ENCODE peak calls at places on chromosomes 2 and 18, in eight cellular contexts. One of them, this sample, is unnamed.

GRCh38 chr2:177243476-177243875 is 21.1 kb downstream of the NFE2L2 start:
- DNase-seq in activated CD4-positive, alpha-beta T cell treated with anti-CD3 and anti-CD28 coated beads for 24 hours: no peak
- DNase-seq in prostate gland: no peak
- DNase-seq in foreskin fibroblast: no peak
- DNase-seq in CD4-positive, CD25-positive, alpha-beta regulatory T cell: no peak
- DNase-seq in PC-9: no peak
- DNase-seq in colonic mucosa: no peak
- DNase-seq in fibroblast of the conjunctiva: no peak
- DNase-seq in this sample: no peak

GRCh38 chr2:96164459-96165184 is 19.4 kb upstream of the DUSP2 start:
- DNase-seq in colonic mucosa: no peak
- DNase-seq in fibroblast of the conjunctiva: no peak
- DNase-seq in activated CD4-positive, alpha-beta T cell treated with anti-CD3 and anti-CD28 coated beads for 24 hours: peak
- DNase-seq in foreskin fibroblast: no peak
- DNase-seq in PC-9: no peak
- DNase-seq in prostate gland: no peak
- DNase-seq in CD4-positive, CD25-positive, alpha-beta regulatory T cell: peak
- DNase-seq in this sample: no peak

GRCh38 chr2:43133708-43134570 is 92.5 kb downstream of the ZFP36L2 start:
- DNase-seq in CD4-positive, CD25-positive, alpha-beta regulatory T cell: peak
- DNase-seq in PC-9: peak
- DNase-seq in colonic mucosa: peak
- DNase-seq in fibroblast of the conjunctiva: no peak
- DNase-seq in activated CD4-positive, alpha-beta T cell treated with anti-CD3 and anti-CD28 coated beads for 24 hours: peak
- DNase-seq in prostate gland: no peak
- DNase-seq in foreskin fibroblast: no peak
- DNase-seq in this sample: peak

GRCh38 chr2:42049411-42050349 is 1.9 kb downstream of the PKDCC start:
- DNase-seq in foreskin fibroblast: no peak
- DNase-seq in colonic mucosa: peak
- DNase-seq in activated CD4-positive, alpha-beta T cell treated with anti-CD3 and anti-CD28 coated beads for 24 hours: no peak
- DNase-seq in prostate gland: no peak
- DNase-seq in CD4-positive, CD25-positive, alpha-beta regulatory T cell: no peak
- DNase-seq in PC-9: no peak
- DNase-seq in fibroblast of the conjunctiva: no peak
- DNase-seq in this sample: no peak

GRCh38 chr2:48092846-48093498 is 186.7 kb upstream of the FBXO11 start:
- DNase-seq in colonic mucosa: no peak
- DNase-seq in CD4-positive, CD25-positive, alpha-beta regulatory T cell: no peak
- DNase-seq in foreskin fibroblast: peak
- DNase-seq in prostate gland: no peak
- DNase-seq in PC-9: no peak
- DNase-seq in activated CD4-positive, alpha-beta T cell treated with anti-CD3 and anti-CD28 coated beads for 24 hours: no peak
- DNase-seq in fibroblast of the conjunctiva: no peak
- DNase-seq in this sample: no peak

GRCh38 chr2:29662841-29663240 is 258.5 kb downstream of the ALK start:
- DNase-seq in prostate gland: no peak
- DNase-seq in foreskin fibroblast: no peak
- DNase-seq in CD4-positive, CD25-positive, alpha-beta regulatory T cell: no peak
- DNase-seq in fibroblast of the conjunctiva: no peak
- DNase-seq in colonic mucosa: no peak
- DNase-seq in activated CD4-positive, alpha-beta T cell treated with anti-CD3 and anti-CD28 coated beads for 24 hours: no peak
- DNase-seq in PC-9: no peak
- DNase-seq in this sample: no peak

GRCh38 chr2:49255325-49256023 is 101.2 kb upstream of the FSHR start:
- DNase-seq in PC-9: no peak
- DNase-seq in fibroblast of the conjunctiva: no peak
- DNase-seq in colonic mucosa: no peak
- DNase-seq in foreskin fibroblast: no peak
- DNase-seq in CD4-positive, CD25-positive, alpha-beta regulatory T cell: no peak
- DNase-seq in prostate gland: peak
- DNase-seq in activated CD4-positive, alpha-beta T cell treated with anti-CD3 and anti-CD28 coated beads for 24 hours: no peak
- DNase-seq in this sample: no peak

GRCh38 chr2:24272161-24272802 is 88.1 kb downstream of the ITSN2 start:
- DNase-seq in prostate gland: no peak
- DNase-seq in colonic mucosa: no peak
- DNase-seq in foreskin fibroblast: no peak
- DNase-seq in CD4-positive, CD25-positive, alpha-beta regulatory T cell: no peak
- DNase-seq in activated CD4-positive, alpha-beta T cell treated with anti-CD3 and anti-CD28 coated beads for 24 hours: no peak
- DNase-seq in PC-9: no peak
- DNase-seq in fibroblast of the conjunctiva: no peak
- DNase-seq in this sample: no peak

GRCh38 chr2:40352321-40353099 is 99.4 kb downstream of the SLC8A1 start:
- DNase-seq in PC-9: peak
- DNase-seq in foreskin fibroblast: no peak
- DNase-seq in CD4-positive, CD25-positive, alpha-beta regulatory T cell: no peak
- DNase-seq in activated CD4-positive, alpha-beta T cell treated with anti-CD3 and anti-CD28 coated beads for 24 hours: no peak
- DNase-seq in colonic mucosa: no peak
- DNase-seq in prostate gland: no peak
- DNase-seq in fibroblast of the conjunctiva: peak
- DNase-seq in this sample: no peak

GRCh38 chr2:72386288-72386687 is 238.6 kb upstream of the CYP26B1 start:
- DNase-seq in colonic mucosa: no peak
- DNase-seq in activated CD4-positive, alpha-beta T cell treated with anti-CD3 and anti-CD28 coated beads for 24 hours: no peak
- DNase-seq in CD4-positive, CD25-positive, alpha-beta regulatory T cell: no peak
- DNase-seq in PC-9: no peak
- DNase-seq in fibroblast of the conjunctiva: no peak
- DNase-seq in prostate gland: no peak
- DNase-seq in foreskin fibroblast: no peak
- DNase-seq in this sample: no peak

GRCh38 chr2:99337931-99338580 is 867 bp downstream of the EIF5B start:
- DNase-seq in prostate gland: no peak
- DNase-seq in colonic mucosa: no peak
- DNase-seq in foreskin fibroblast: no peak
- DNase-seq in activated CD4-positive, alpha-beta T cell treated with anti-CD3 and anti-CD28 coated beads for 24 hours: no peak
- DNase-seq in CD4-positive, CD25-positive, alpha-beta regulatory T cell: peak
- DNase-seq in fibroblast of the conjunctiva: no peak
- DNase-seq in PC-9: no peak
- DNase-seq in this sample: no peak

GRCh38 chr2:236177967-236178909 is 10.1 kb upstream of the GBX2 start:
- DNase-seq in foreskin fibroblast: peak
- DNase-seq in fibroblast of the conjunctiva: no peak
- DNase-seq in colonic mucosa: peak
- DNase-seq in activated CD4-positive, alpha-beta T cell treated with anti-CD3 and anti-CD28 coated beads for 24 hours: peak
- DNase-seq in PC-9: no peak
- DNase-seq in CD4-positive, CD25-positive, alpha-beta regulatory T cell: no peak
- DNase-seq in prostate gland: no peak
- DNase-seq in this sample: peak

GRCh38 chr2:8619071-8619470 is 62.8 kb upstream of the ID2 start:
- DNase-seq in PC-9: no peak
- DNase-seq in colonic mucosa: no peak
- DNase-seq in CD4-positive, CD25-positive, alpha-beta regulatory T cell: no peak
- DNase-seq in activated CD4-positive, alpha-beta T cell treated with anti-CD3 and anti-CD28 coated beads for 24 hours: no peak
- DNase-seq in fibroblast of the conjunctiva: no peak
- DNase-seq in foreskin fibroblast: no peak
- DNase-seq in prostate gland: no peak
- DNase-seq in this sample: no peak

GRCh38 chr18:32958746-32959145 is 185.9 kb upstream of the KLHL14 start:
- DNase-seq in CD4-positive, CD25-positive, alpha-beta regulatory T cell: no peak
- DNase-seq in PC-9: no peak
- DNase-seq in colonic mucosa: no peak
- DNase-seq in activated CD4-positive, alpha-beta T cell treated with anti-CD3 and anti-CD28 coated beads for 24 hours: no peak
- DNase-seq in fibroblast of the conjunctiva: no peak
- DNase-seq in prostate gland: no peak
- DNase-seq in foreskin fibroblast: no peak
- DNase-seq in this sample: no peak

GRCh38 chr2:188598551-188598950 is 306.9 kb downstream of the GULP1 start:
- DNase-seq in prostate gland: no peak
- DNase-seq in colonic mucosa: peak
- DNase-seq in fibroblast of the conjunctiva: no peak
- DNase-seq in PC-9: no peak
- DNase-seq in CD4-positive, CD25-positive, alpha-beta regulatory T cell: no peak
- DNase-seq in foreskin fibroblast: no peak
- DNase-seq in activated CD4-positive, alpha-beta T cell treated with anti-CD3 and anti-CD28 coated beads for 24 hours: no peak
- DNase-seq in this sample: no peak

GRCh38 chr2:112644933-112645395 is 775 bp upstream of the SLC20A1 start:
- DNase-seq in CD4-positive, CD25-positive, alpha-beta regulatory T cell: no peak
- DNase-seq in fibroblast of the conjunctiva: peak
- DNase-seq in activated CD4-positive, alpha-beta T cell treated with anti-CD3 and anti-CD28 coated beads for 24 hours: no peak
- DNase-seq in foreskin fibroblast: no peak
- DNase-seq in PC-9: no peak
- DNase-seq in colonic mucosa: no peak
- DNase-seq in prostate gland: no peak
- DNase-seq in this sample: no peak

GRCh38 chr2:234326694-234327093 is 170.2 kb downstream of the ARL4C start:
- DNase-seq in colonic mucosa: no peak
- DNase-seq in activated CD4-positive, alpha-beta T cell treated with anti-CD3 and anti-CD28 coated beads for 24 hours: no peak
- DNase-seq in fibroblast of the conjunctiva: no peak
- DNase-seq in CD4-positive, CD25-positive, alpha-beta regulatory T cell: no peak
- DNase-seq in foreskin fibroblast: no peak
- DNase-seq in PC-9: no peak
- DNase-seq in prostate gland: no peak
- DNase-seq in this sample: no peak

GRCh38 chr2:105468655-105469042 is 69.8 kb upstream of the FHL2 start:
- DNase-seq in prostate gland: no peak
- DNase-seq in colonic mucosa: no peak
- DNase-seq in activated CD4-positive, alpha-beta T cell treated with anti-CD3 and anti-CD28 coated beads for 24 hours: no peak
- DNase-seq in PC-9: no peak
- DNase-seq in foreskin fibroblast: no peak
- DNase-seq in CD4-positive, CD25-positive, alpha-beta regulatory T cell: no peak
- DNase-seq in fibroblast of the conjunctiva: no peak
- DNase-seq in this sample: no peak

GRCh38 chr18:76405761-76406356 is 89.2 kb downstream of the ZNF516 start:
- DNase-seq in colonic mucosa: peak
- DNase-seq in activated CD4-positive, alpha-beta T cell treated with anti-CD3 and anti-CD28 coated beads for 24 hours: no peak
- DNase-seq in PC-9: no peak
- DNase-seq in foreskin fibroblast: no peak
- DNase-seq in CD4-positive, CD25-positive, alpha-beta regulatory T cell: no peak
- DNase-seq in fibroblast of the conjunctiva: peak
- DNase-seq in prostate gland: peak
- DNase-seq in this sample: peak

GRCh38 chr2:192288290-192288689 is 93.6 kb upstream of the TMEFF2 start:
- DNase-seq in CD4-positive, CD25-positive, alpha-beta regulatory T cell: no peak
- DNase-seq in PC-9: no peak
- DNase-seq in foreskin fibroblast: no peak
- DNase-seq in activated CD4-positive, alpha-beta T cell treated with anti-CD3 and anti-CD28 coated beads for 24 hours: no peak
- DNase-seq in colonic mucosa: no peak
- DNase-seq in prostate gland: no peak
- DNase-seq in fibroblast of the conjunctiva: no peak
- DNase-seq in this sample: no peak

GRCh38 chr2:177972782-177973181 is 99.8 kb downstream of the PDE11A start:
- DNase-seq in colonic mucosa: no peak
- DNase-seq in fibroblast of the conjunctiva: no peak
- DNase-seq in prostate gland: no peak
- DNase-seq in activated CD4-positive, alpha-beta T cell treated with anti-CD3 and anti-CD28 coated beads for 24 hours: no peak
- DNase-seq in CD4-positive, CD25-positive, alpha-beta regulatory T cell: no peak
- DNase-seq in PC-9: no peak
- DNase-seq in foreskin fibroblast: no peak
- DNase-seq in this sample: no peak

GRCh38 chr2:237244976-237245646 is 159.4 kb downstream of the COPS8 start:
- DNase-seq in prostate gland: no peak
- DNase-seq in colonic mucosa: no peak
- DNase-seq in fibroblast of the conjunctiva: peak
- DNase-seq in CD4-positive, CD25-positive, alpha-beta regulatory T cell: no peak
- DNase-seq in PC-9: no peak
- DNase-seq in foreskin fibroblast: peak
- DNase-seq in activated CD4-positive, alpha-beta T cell treated with anti-CD3 and anti-CD28 coated beads for 24 hours: no peak
- DNase-seq in this sample: no peak

GRCh38 chr18:24825397-24825796 is 365.0 kb downstream of the HRH4 start:
- DNase-seq in foreskin fibroblast: no peak
- DNase-seq in prostate gland: no peak
- DNase-seq in CD4-positive, CD25-positive, alpha-beta regulatory T cell: no peak
- DNase-seq in PC-9: no peak
- DNase-seq in fibroblast of the conjunctiva: no peak
- DNase-seq in activated CD4-positive, alpha-beta T cell treated with anti-CD3 and anti-CD28 coated beads for 24 hours: no peak
- DNase-seq in colonic mucosa: no peak
- DNase-seq in this sample: no peak

GRCh38 chr2:160657206-160657605 is 163.6 kb upstream of the RBMS1 start:
- DNase-seq in foreskin fibroblast: no peak
- DNase-seq in fibroblast of the conjunctiva: peak
- DNase-seq in activated CD4-positive, alpha-beta T cell treated with anti-CD3 and anti-CD28 coated beads for 24 hours: no peak
- DNase-seq in colonic mucosa: no peak
- DNase-seq in prostate gland: no peak
- DNase-seq in PC-9: no peak
- DNase-seq in CD4-positive, CD25-positive, alpha-beta regulatory T cell: no peak
- DNase-seq in this sample: no peak

GRCh38 chr2:95359035-95359434 is 43.5 kb upstream of the FAHD2A start:
- DNase-seq in activated CD4-positive, alpha-beta T cell treated with anti-CD3 and anti-CD28 coated beads for 24 hours: no peak
- DNase-seq in CD4-positive, CD25-positive, alpha-beta regulatory T cell: no peak
- DNase-seq in PC-9: peak
- DNase-seq in prostate gland: no peak
- DNase-seq in colonic mucosa: peak
- DNase-seq in fibroblast of the conjunctiva: peak
- DNase-seq in foreskin fibroblast: peak
- DNase-seq in this sample: no peak

GRCh38 chr2:108621087-108621559 is 86.9 kb downstream of the LIMS1 start:
- DNase-seq in prostate gland: peak
- DNase-seq in fibroblast of the conjunctiva: no peak
- DNase-seq in PC-9: peak
- DNase-seq in foreskin fibroblast: no peak
- DNase-seq in CD4-positive, CD25-positive, alpha-beta regulatory T cell: peak
- DNase-seq in activated CD4-positive, alpha-beta T cell treated with anti-CD3 and anti-CD28 coated beads for 24 hours: peak
- DNase-seq in colonic mucosa: peak
- DNase-seq in this sample: no peak

GRCh38 chr2:212863185-212863588 is 288.2 kb downstream of the IKZF2 start:
- DNase-seq in prostate gland: no peak
- DNase-seq in PC-9: peak
- DNase-seq in colonic mucosa: peak
- DNase-seq in activated CD4-positive, alpha-beta T cell treated with anti-CD3 and anti-CD28 coated beads for 24 hours: no peak
- DNase-seq in CD4-positive, CD25-positive, alpha-beta regulatory T cell: peak
- DNase-seq in foreskin fibroblast: no peak
- DNase-seq in fibroblast of the conjunctiva: peak
- DNase-seq in this sample: no peak

GRCh38 chr18:79806976-79807841 is 9.5 kb downstream of the KCNG2 start:
- DNase-seq in activated CD4-positive, alpha-beta T cell treated with anti-CD3 and anti-CD28 coated beads for 24 hours: no peak
- DNase-seq in PC-9: no peak
- DNase-seq in foreskin fibroblast: no peak
- DNase-seq in colonic mucosa: no peak
- DNase-seq in prostate gland: no peak
- DNase-seq in CD4-positive, CD25-positive, alpha-beta regulatory T cell: no peak
- DNase-seq in fibroblast of the conjunctiva: no peak
- DNase-seq in this sample: no peak

GRCh38 chr2:55111570-55112228 is 61.4 kb upstream of the RTN4 start:
- DNase-seq in prostate gland: no peak
- DNase-seq in colonic mucosa: no peak
- DNase-seq in PC-9: peak
- DNase-seq in activated CD4-positive, alpha-beta T cell treated with anti-CD3 and anti-CD28 coated beads for 24 hours: no peak
- DNase-seq in foreskin fibroblast: peak
- DNase-seq in fibroblast of the conjunctiva: peak
- DNase-seq in CD4-positive, CD25-positive, alpha-beta regulatory T cell: no peak
- DNase-seq in this sample: peak

GRCh38 chr2:167381349-167381748 is 493.1 kb downstream of the XIRP2 start:
- DNase-seq in PC-9: no peak
- DNase-seq in prostate gland: no peak
- DNase-seq in CD4-positive, CD25-positive, alpha-beta regulatory T cell: no peak
- DNase-seq in activated CD4-positive, alpha-beta T cell treated with anti-CD3 and anti-CD28 coated beads for 24 hours: no peak
- DNase-seq in fibroblast of the conjunctiva: no peak
- DNase-seq in foreskin fibroblast: no peak
- DNase-seq in colonic mucosa: no peak
- DNase-seq in this sample: no peak

GRCh38 chr2:113282747-113283533 is 4.2 kb upstream of the PAX8 start:
- DNase-seq in CD4-positive, CD25-positive, alpha-beta regulatory T cell: no peak
- DNase-seq in fibroblast of the conjunctiva: no peak
- DNase-seq in activated CD4-positive, alpha-beta T cell treated with anti-CD3 and anti-CD28 coated beads for 24 hours: no peak
- DNase-seq in prostate gland: peak
- DNase-seq in colonic mucosa: peak
- DNase-seq in PC-9: peak
- DNase-seq in foreskin fibroblast: no peak
- DNase-seq in this sample: no peak

GRCh38 chr2:207239222-207239674 is 73.5 kb upstream of the KLF7 start:
- DNase-seq in PC-9: peak
- DNase-seq in activated CD4-positive, alpha-beta T cell treated with anti-CD3 and anti-CD28 coated beads for 24 hours: no peak
- DNase-seq in fibroblast of the conjunctiva: peak
- DNase-seq in colonic mucosa: no peak
- DNase-seq in foreskin fibroblast: peak
- DNase-seq in prostate gland: peak
- DNase-seq in CD4-positive, CD25-positive, alpha-beta regulatory T cell: no peak
- DNase-seq in this sample: peak

GRCh38 chr2:99285521-99285920 is 15.5 kb downstream of the LYG1 start:
- DNase-seq in CD4-positive, CD25-positive, alpha-beta regulatory T cell: no peak
- DNase-seq in PC-9: no peak
- DNase-seq in fibroblast of the conjunctiva: no peak
- DNase-seq in colonic mucosa: peak
- DNase-seq in prostate gland: no peak
- DNase-seq in foreskin fibroblast: no peak
- DNase-seq in activated CD4-positive, alpha-beta T cell treated with anti-CD3 and anti-CD28 coated beads for 24 hours: no peak
- DNase-seq in this sample: no peak

GRCh38 chr2:24456610-24457556 is 34.2 kb upstream of the NCOA1 start:
- DNase-seq in activated CD4-positive, alpha-beta T cell treated with anti-CD3 and anti-CD28 coated beads for 24 hours: peak
- DNase-seq in fibroblast of the conjunctiva: peak
- DNase-seq in CD4-positive, CD25-positive, alpha-beta regulatory T cell: no peak
- DNase-seq in prostate gland: peak
- DNase-seq in colonic mucosa: peak
- DNase-seq in foreskin fibroblast: peak
- DNase-seq in PC-9: peak
- DNase-seq in this sample: peak